ENCODE peak calls at places on chromosomes 16 and 17, in five cellular contexts. B, J, C, U and R are unnamed samples.

GRCh38 chr17:19313746-19314651 is 48.5 kb downstream of the B9D1 start:
- DNase-seq in J (no peak), U (peak), C (no peak), B (peak), R (no peak)

GRCh38 chr17:75315541-75316243 is 26.5 kb upstream of the SLC25A19 start:
- DNase-seq in B (no peak), J (no peak), U (no peak), C (no peak), R (peak)

GRCh38 chr16:53822936-53823529 is 119.1 kb downstream of the FTO start:
- DNase-seq in J (no peak), B (no peak), C (no peak), U (no peak), R (no peak)

GRCh38 chr16:76195648-76196047 is 81.6 kb upstream of the CNTNAP4 start:
- DNase-seq in C (no peak), J (no peak), U (no peak), B (no peak), R (no peak)

GRCh38 chr17:32875904-32876413 is 965 bp downstream of the MYO1D start:
- DNase-seq in C (no peak), B (no peak), J (no peak), U (no peak), R (no peak)

GRCh38 chr17:72110231-72110952 is 10.4 kb upstream of the SOX9 start:
- DNase-seq in B (no peak), C (no peak), U (no peak), J (no peak), R (no peak)

GRCh38 chr16:28879841-28880588 is 1.7 kb downstream of the ATP2A1 start:
- DNase-seq in B (peak), U (peak), C (peak), J (peak), R (peak)

GRCh38 chr16:8962393-8963009 is 1.2 kb downstream of the USP7 start:
- DNase-seq in C (no peak), B (peak), U (peak), J (peak), R (no peak)

GRCh38 chr16:79006206-79006605 is 594.3 kb downstream of the MAF start:
- DNase-seq in J (no peak), C (no peak), U (no peak), B (no peak), R (no peak)

GRCh38 chr17:47687748-47688147 is 6.2 kb upstream of the TBKBP1 start:
- DNase-seq in J (no peak), U (no peak), C (no peak), B (no peak), R (no peak)

GRCh38 chr16:50616883-50617629 is 64.1 kb downstream of the SNX20 start:
- DNase-seq in J (no peak), C (no peak), B (no peak), U (no peak), R (no peak)

GRCh38 chr16:68732741-68733399 is 4.2 kb upstream of the CDH1 start:
- DNase-seq in C (no peak), B (no peak), U (no peak), J (no peak), R (no peak)

GRCh38 chr17:2239882-2240430 is 63.6 kb downstream of the SMG6 start:
- DNase-seq in J (no peak), C (no peak), U (peak), B (no peak), R (no peak)

GRCh38 chr17:66945451-66945850 is 19.1 kb upstream of the CACNG4 start:
- DNase-seq in J (no peak), C (no peak), U (no peak), B (peak), R (no peak)

GRCh38 chr16:24848065-24848464 is 2.3 kb downstream of the SLC5A11 start:
- DNase-seq in B (no peak), J (no peak), U (no peak), C (no peak), R (no peak)

GRCh38 chr17:72489273-72489641 is 368.4 kb downstream of the SOX9 start:
- DNase-seq in C (no peak), U (peak), B (peak), J (no peak), R (no peak)

GRCh38 chr17:7922499-7923289 is 6.6 kb upstream of the RNF227 start:
- DNase-seq in C (peak), J (peak), U (peak), B (peak), R (peak)

GRCh38 chr17:57210224-57210553 is 46.1 kb upstream of the MSI2 start:
- DNase-seq in C (no peak), U (no peak), J (no peak), B (no peak), R (no peak)

GRCh38 chr17:4968916-4969550 is 1.4 kb upstream of the SPAG7 start:
- DNase-seq in C (no peak), J (no peak), B (no peak), U (no peak), R (no peak)

GRCh38 chr17:7132511-7133094 is 18.0 kb upstream of the ASGR2 start:
- DNase-seq in J (no peak), U (peak), C (no peak), B (peak), R (no peak)

GRCh38 chr16:56848955-56849689 is 15.9 kb upstream of the SLC12A3 start:
- DNase-seq in C (no peak), B (no peak), J (no peak), U (no peak), R (peak)

GRCh38 chr16:17723735-17724134 is 253.0 kb upstream of the XYLT1 start:
- DNase-seq in B (no peak), U (no peak), J (no peak), C (no peak), R (no peak)

GRCh38 chr17:62724398-62725146 is 83.5 kb downstream of the MARCHF10 start:
- DNase-seq in J (no peak), C (peak), B (peak), U (peak), R (peak)

GRCh38 chr16:52450906-52451305 is 96.0 kb downstream of the TOX3 start:
- DNase-seq in U (no peak), J (no peak), C (no peak), B (no peak), R (no peak)

GRCh38 chr16:81616321-81617020 is 162.6 kb upstream of the PLCG2 start:
- DNase-seq in J (no peak), U (peak), C (no peak), B (peak), R (peak)

GRCh38 chr16:76729525-76729924 is 452.3 kb downstream of the CNTNAP4 start:
- DNase-seq in C (no peak), J (no peak), B (no peak), U (no peak), R (no peak)

GRCh38 chr17:19263621-19264010 is 26.4 kb downstream of the EPN2 start:
- DNase-seq in J (no peak), C (no peak), U (no peak), B (peak), R (no peak)

GRCh38 chr17:47239663-47240374 is 13.8 kb upstream of the ITGB3 start:
- DNase-seq in J (peak), C (peak), U (peak), B (no peak), R (peak)

GRCh38 chr16:70661918-70662641 is 15.7 kb downstream of the IL34 start:
- DNase-seq in U (no peak), B (no peak), J (no peak), C (no peak), R (no peak)

GRCh38 chr16:4309833-4310266 is 6.0 kb upstream of the GLIS2 start:
- DNase-seq in U (peak), B (peak), J (peak), C (no peak), R (no peak)

GRCh38 chr17:19302791-19303233 is 59.7 kb downstream of the B9D1 start:
- DNase-seq in B (peak), C (no peak), J (no peak), U (no peak), R (no peak)

GRCh38 chr17:58786586-58787295 is 31.1 kb downstream of the PPM1E start:
- DNase-seq in J (no peak), U (no peak), B (no peak), C (no peak), R (no peak)
- H3K27ac ChIP-seq in J (no peak), U (no peak), B (no peak), C (no peak), R (no peak)

GRCh38 chr17:29659155-29659554 is 36.4 kb upstream of the CORO6 start:
- DNase-seq in C (no peak), U (no peak), B (no peak), J (no peak), R (no peak)

GRCh38 chr17:29663155-29663554 is 40.4 kb upstream of the CORO6 start:
- DNase-seq in J (no peak), B (no peak), U (no peak), C (no peak), R (no peak)

GRCh38 chr17:29665480-29665807 is 42.7 kb upstream of the CORO6 start:
- DNase-seq in B (no peak), C (no peak), J (no peak), U (no peak), R (no peak)

GRCh38 chr17:29664743-29665479 is 42.2 kb upstream of the CORO6 start:
- DNase-seq in J (no peak), C (no peak), U (no peak), B (no peak), R (no peak)

GRCh38 chr17:29661220-29661619 is 38.5 kb upstream of the CORO6 start:
- DNase-seq in B (no peak), U (no peak), C (no peak), J (no peak), R (no peak)
- H3K27ac ChIP-seq in B (no peak), U (no peak), C (no peak), J (no peak), R (no peak)

GRCh38 chr16:61681673-61682072 is 354.6 kb downstream of the CDH8 start:
- DNase-seq in U (no peak), C (no peak), B (no peak), J (no peak), R (peak)
- H3K27ac ChIP-seq in U (no peak), C (no peak), B (no peak), J (no peak), R (peak)

DNA sequence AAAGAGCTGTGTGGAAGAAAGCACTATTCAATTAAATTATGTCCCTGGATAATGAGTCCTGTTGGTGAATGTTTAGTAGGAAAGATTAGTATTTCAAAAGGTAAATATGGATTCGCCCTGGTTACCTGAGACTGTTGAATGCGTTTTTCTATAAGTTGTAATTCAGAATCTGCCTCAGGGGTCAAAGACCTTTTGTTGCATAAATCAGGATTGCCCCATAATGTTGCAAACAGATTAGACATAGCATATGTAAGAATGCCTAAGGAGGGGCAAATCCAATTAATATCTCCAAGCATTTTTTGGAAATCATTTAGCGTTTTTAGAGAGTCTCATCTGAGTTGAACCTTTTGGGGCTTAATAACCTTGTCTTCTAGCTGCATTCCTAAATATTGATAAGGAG is 70.1 kb upstream of the ARL4D start:
- DNase-seq in B (no peak), C (no peak), U (no peak), J (no peak), R (no peak)
- H3K27ac ChIP-seq in B (no peak), C (no peak), U (no peak), J (no peak), R (no peak)

DNA sequence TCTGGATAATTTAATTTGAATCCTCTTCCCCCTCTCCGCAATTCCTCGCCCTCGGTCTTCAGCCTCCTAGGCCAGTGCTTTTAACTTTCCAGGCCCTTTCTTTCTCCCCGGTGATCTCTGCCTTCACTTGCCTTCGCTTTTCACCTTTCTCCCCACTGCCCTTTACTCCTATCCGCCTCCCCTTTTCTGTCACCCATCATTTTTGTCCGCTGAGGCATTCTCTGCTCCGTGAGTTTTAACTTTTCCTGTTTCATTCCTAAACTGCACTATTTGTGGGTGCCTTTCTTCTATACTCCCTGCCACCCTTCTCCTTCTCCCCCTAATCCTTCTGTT is 729 bp downstream of the LONP2 start:
- DNase-seq in J (no peak), U (no peak), B (no peak), C (no peak), R (no peak)
- H3K27ac ChIP-seq in J (peak), U (peak), B (peak), C (peak), R (peak)

DNA sequence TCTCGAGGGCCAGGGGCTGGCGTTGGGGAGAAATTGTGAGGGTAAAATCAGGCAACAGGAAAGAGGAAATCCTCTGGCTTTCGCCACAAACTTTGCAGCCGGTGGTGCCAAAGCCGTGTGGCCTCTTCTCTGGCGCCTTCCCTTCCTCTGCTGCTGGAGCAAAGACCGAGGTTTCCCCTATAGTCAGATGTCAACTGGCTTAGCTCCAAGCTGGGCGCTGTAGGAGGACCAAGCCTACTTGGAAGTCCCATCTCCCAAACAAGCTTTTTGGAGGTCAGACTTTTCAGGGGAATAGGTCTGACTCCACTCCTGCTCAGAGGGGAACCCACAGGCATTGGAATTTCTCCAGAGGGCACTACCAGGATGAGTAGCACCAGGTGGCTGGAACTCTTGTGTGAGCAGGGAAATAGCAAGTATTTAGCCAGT is 5.0 kb downstream of the IGFBP4 start:
- DNase-seq in J (no peak), C (no peak), U (peak), B (no peak), R (no peak)
- H3K27ac ChIP-seq in J (no peak), C (peak), U (peak), B (peak), R (no peak)

GRCh38 chr16:27236635-27237228 is 31.8 kb downstream of the NSMCE1 start:
- DNase-seq in C (no peak), J (no peak), U (no peak), B (peak), R (no peak)

GRCh38 chr16:27237229-27238015 is 31.1 kb downstream of the NSMCE1 start:
- DNase-seq in J (no peak), C (peak), U (no peak), B (peak), R (no peak)

GRCh38 chr16:27238591-27238990 is 30.0 kb downstream of the NSMCE1 start:
- DNase-seq in B (no peak), U (no peak), C (no peak), J (no peak), R (no peak)

GRCh38 chr16:27239026-27239425 is 29.5 kb downstream of the NSMCE1 start:
- DNase-seq in C (no peak), J (no peak), U (no peak), B (no peak), R (no peak)

GRCh38 chr16:27238016-27238587 is 30.5 kb downstream of the NSMCE1 start:
- DNase-seq in U (peak), J (no peak), C (no peak), B (peak), R (no peak)
- H3K27ac ChIP-seq in U (peak), J (no peak), C (peak), B (peak), R (no peak)